ENCODE peak calls at places on chromosomes 16 and 17, in four cellular contexts. X is Ammon's horn; J is stimulated activated CD8-positive, alpha-beta memory T cell treated with anti-CD3 and anti-CD28 coated beads, Interleukin-15, amount 100 ng/mL, for 24 hours; K is suprapubic skin. A is an unnamed sample.

GRCh38 chr17:80609757-80610156 is 65.1 kb downstream of the RPTOR start:
- DNase-seq in K (no peak), X (no peak), J (no peak), A (no peak)

GRCh38 chr16:2501938-2502900 is 11.5 kb upstream of the ATP6V0C start:
- DNase-seq in J (no peak), K (no peak), X (no peak), A (no peak)

GRCh38 chr17:29107933-29108805 is 65.2 kb downstream of the PIPOX start:
- DNase-seq in X (no peak), K (no peak), J (no peak), A (no peak)

GRCh38 chr16:8611122-8611521 is 10.4 kb upstream of the METTL22 start:
- DNase-seq in K (no peak), J (no peak), X (no peak), A (no peak)

GRCh38 chr17:30594223-30594952 is 117.2 kb downstream of the GOSR1 start:
- DNase-seq in J (no peak), X (no peak), K (no peak), A (no peak)

GRCh38 chr17:67750067-67750466 is 32.3 kb downstream of the NOL11 start:
- DNase-seq in K (no peak), J (no peak), X (no peak), A (no peak)

GRCh38 chr17:78993241-78993956 is 13.7 kb upstream of the LGALS3BP start:
- DNase-seq in K (peak; percentile 80), X (no peak), J (peak; percentile 30), A (no peak)

GRCh38 chr17:565506-565905 is 149.1 kb downstream of the VPS53 start:
- DNase-seq in X (no peak), J (no peak), K (no peak), A (no peak)

GRCh38 chr17:4852504-4853075 is 19.4 kb downstream of the MINK1 start:
- DNase-seq in X (no peak), K (no peak), J (no peak), A (no peak)

GRCh38 chr17:28900986-28901726 is 1.7 kb downstream of the DHRS13 start:
- DNase-seq in J (no peak), K (no peak), X (no peak), A (no peak)

GRCh38 chr16:15865742-15866141 is 8.9 kb upstream of the MYH11 start:
- DNase-seq in J (no peak), K (no peak), X (no peak), A (no peak)

A was measured in D721Med.